ENCODE peak calls at places on chromosomes 2 and 18, in seven cellular contexts. B is NB4, A is OCI-LY7, K is BJ, Y is SK-N-SH, F is GM06990, D is breast epithelium. M is an unnamed sample.

GRCh38 chr2:9287400-9288059 is 80.9 kb downstream of the ASAP2 start:
- DNase-seq in B (peak; percentile 44), A (no peak), K (peak; percentile 97), Y (no peak), F (no peak), D (no peak), M (no peak)

GRCh38 chr2:177466337-177467195 is 74.0 kb downstream of the AGPS start:
- DNase-seq in B (no peak), A (no peak), K (no peak), Y (no peak), F (no peak), D (no peak), M (no peak)

GRCh38 chr18:67509711-67510110 is 6.8 kb downstream of the DSEL start:
- DNase-seq in B (no peak), A (no peak), K (peak; percentile 23), Y (peak; percentile 65), F (no peak), D (no peak), M (no peak)

GRCh38 chr2:172985139-172985874 is 90.3 kb upstream of the MAP3K20 start:
- DNase-seq in B (peak; percentile 27), A (no peak), K (no peak), Y (peak; percentile 3), F (no peak), D (no peak), M (no peak)

GRCh38 chr2:48341556-48342133 is 188.3 kb upstream of the STON1 start:
- DNase-seq in B (no peak), A (no peak), K (no peak), Y (no peak), F (no peak), D (no peak), M (no peak)

GRCh38 chr2:162202203-162202602 is 41.0 kb downstream of the FAP start:
- DNase-seq in B (no peak), A (no peak), K (no peak), Y (no peak), F (no peak), D (no peak), M (no peak)

GRCh38 chr18:79566841-79567370 is 112.7 kb upstream of the CTDP1 start:
- DNase-seq in B (peak; percentile 90), A (no peak), K (no peak), Y (no peak), F (no peak), D (peak; percentile 57), M (no peak)

GRCh38 chr2:241841181-241842066 is 17.3 kb downstream of the PDCD1 start:
- DNase-seq in B (peak; percentile 8), A (no peak), K (no peak), Y (no peak), F (no peak), D (no peak), M (no peak)

GRCh38 chr2:240685771-240686371 is 3.2 kb upstream of the AQP12B start:
- DNase-seq in B (peak; percentile 22), A (no peak), K (no peak), Y (peak; percentile 36), F (no peak), D (no peak), M (no peak)

GRCh38 chr2:24521975-24522639 is 31.1 kb downstream of the NCOA1 start:
- DNase-seq in B (no peak), A (no peak), K (no peak), Y (no peak), F (no peak), D (no peak), M (no peak)

GRCh38 chr2:36789181-36789804 is 92.8 kb downstream of the VIT start:
- DNase-seq in B (no peak), A (peak; percentile 10), K (no peak), Y (no peak), F (no peak), D (no peak), M (no peak)

GRCh38 chr2:68316091-68316490 is 3.7 kb downstream of the CNRIP1 start:
- DNase-seq in B (peak; percentile 27), A (peak; percentile 13), K (no peak), Y (no peak), F (no peak), D (no peak), M (no peak)

GRCh38 chr2:122875091-122875651 is 1119.7 kb downstream of the TSN start:
- DNase-seq in B (no peak), A (no peak), K (no peak), Y (no peak), F (no peak), D (no peak), M (no peak)

GRCh38 chr2:12803616-12804015 is 86.9 kb downstream of the TRIB2 start:
- DNase-seq in B (no peak), A (no peak), K (no peak), Y (peak; percentile 46), F (no peak), D (no peak), M (no peak)

GRCh38 chr2:223978451-223978850 is 21.2 kb downstream of the MRPL44 start:
- DNase-seq in B (peak; percentile 17), A (no peak), K (no peak), Y (no peak), F (no peak), D (no peak), M (no peak)

GRCh38 chr2:223976635-223977226 is 19.5 kb downstream of the MRPL44 start:
- DNase-seq in B (no peak), A (no peak), K (no peak), Y (no peak), F (no peak), D (no peak), M (no peak)

GRCh38 chr2:223980397-223980735 is 23.1 kb downstream of the MRPL44 start:
- DNase-seq in B (no peak), A (no peak), K (no peak), Y (no peak), F (no peak), D (no peak), M (no peak)

DNA sequence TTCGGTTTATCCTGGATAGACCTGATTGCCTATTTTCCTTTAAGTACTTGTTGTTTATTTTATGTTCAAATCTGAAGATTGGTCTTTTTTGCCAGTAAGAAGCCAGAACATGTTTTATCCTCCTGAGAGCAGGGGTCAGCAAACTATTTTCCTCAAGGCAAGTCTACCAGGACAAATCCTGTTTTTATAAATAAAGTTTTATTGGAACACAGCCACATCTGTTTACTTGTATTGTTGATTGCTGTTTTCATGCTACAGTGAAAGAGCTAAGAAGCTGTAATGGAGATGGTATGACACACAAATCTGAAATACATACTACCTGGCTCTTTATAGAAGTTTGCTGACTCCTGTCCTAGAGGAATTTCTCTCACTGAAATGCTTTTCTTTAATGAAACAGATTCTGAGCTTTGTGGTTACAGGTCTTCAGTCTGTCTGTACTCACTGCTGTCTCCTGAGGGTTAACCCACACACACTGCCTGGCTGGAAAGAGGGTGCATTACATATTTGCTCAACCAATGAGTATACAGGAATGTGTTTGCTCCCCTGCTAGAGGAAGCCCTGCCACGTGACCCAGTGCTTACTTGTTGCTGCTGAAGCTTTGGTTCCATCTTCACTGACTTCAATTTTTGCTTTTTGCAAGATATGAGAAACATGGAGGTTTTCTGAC is 22.6 kb downstream of the MRPL44 start:
- DNase-seq in B (no peak), A (no peak), K (no peak), Y (no peak), F (no peak), D (no peak), M (no peak)
- H3K4me3 ChIP-seq in B (no peak overlapping the region), A (no peak overlapping the region), K (no peak overlapping the region), Y (no peak overlapping the region), F (no peak overlapping the region), D (no peak overlapping the region), M (no peak overlapping the region)

DNA sequence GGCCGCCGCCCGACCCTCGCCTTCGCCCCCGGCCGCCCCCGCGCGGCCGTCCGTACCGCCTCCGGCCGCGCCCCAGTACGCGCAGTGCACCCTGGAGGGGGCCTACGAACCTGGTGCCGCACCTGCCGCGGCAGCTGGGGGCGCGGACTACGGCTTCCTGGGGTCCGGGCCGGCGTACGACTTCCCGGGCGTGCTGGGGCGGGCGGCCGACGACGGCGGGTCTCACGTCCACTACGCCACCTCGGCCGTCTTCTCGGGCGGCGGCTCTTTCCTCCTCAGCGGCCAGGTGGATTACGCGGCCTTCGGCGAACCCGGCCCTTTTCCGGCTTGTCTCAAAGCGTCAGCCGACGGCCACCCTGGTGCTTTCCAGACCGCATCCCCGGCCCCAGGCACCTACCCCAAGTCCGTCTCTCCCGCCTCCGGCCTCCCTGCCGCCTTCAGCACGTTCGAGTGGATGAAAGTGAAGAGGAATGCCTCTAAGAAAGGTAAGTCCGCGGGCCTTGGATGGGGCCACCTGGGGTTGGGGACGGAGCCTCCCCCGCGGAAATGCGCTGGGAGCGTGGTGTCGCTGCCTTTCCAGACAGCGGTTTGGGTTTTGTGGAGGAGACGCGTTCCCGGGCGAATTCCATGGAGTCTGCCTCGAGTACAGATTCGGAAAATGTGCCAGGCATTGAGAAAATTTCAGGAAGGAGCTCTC is 649 bp downstream of the HOXD1 start:
- DNase-seq in B (no peak), A (no peak), K (no peak), Y (no peak), F (no peak), D (no peak), M (no peak)
- H3K4me3 ChIP-seq in B (no peak overlapping the region), A (no peak overlapping the region), K (no peak overlapping the region), Y (peak overlapping the region; percentile 76), F (no peak overlapping the region), D (peak overlapping the region; percentile 51), M (peak overlapping the region; percentile 8)

GRCh38 chr18:62928316-62928715 is 213.0 kb downstream of the PHLPP1 start:
- DNase-seq in B (no peak), A (no peak), K (no peak), Y (no peak), F (no peak), D (no peak), M (no peak)

GRCh38 chr18:62919109-62919838 is 203.9 kb downstream of the PHLPP1 start:
- DNase-seq in B (no peak), A (no peak), K (no peak), Y (no peak), F (no peak), D (no peak), M (no peak)

GRCh38 chr18:62925031-62925688 is 209.8 kb downstream of the PHLPP1 start:
- DNase-seq in B (no peak), A (no peak), K (no peak), Y (no peak), F (no peak), D (no peak), M (no peak)
- H3K4me3 ChIP-seq in B (no peak overlapping the region), A (no peak overlapping the region), K (no peak overlapping the region), Y (no peak overlapping the region), F (no peak overlapping the region), D (no peak overlapping the region), M (no peak overlapping the region)

DNA sequence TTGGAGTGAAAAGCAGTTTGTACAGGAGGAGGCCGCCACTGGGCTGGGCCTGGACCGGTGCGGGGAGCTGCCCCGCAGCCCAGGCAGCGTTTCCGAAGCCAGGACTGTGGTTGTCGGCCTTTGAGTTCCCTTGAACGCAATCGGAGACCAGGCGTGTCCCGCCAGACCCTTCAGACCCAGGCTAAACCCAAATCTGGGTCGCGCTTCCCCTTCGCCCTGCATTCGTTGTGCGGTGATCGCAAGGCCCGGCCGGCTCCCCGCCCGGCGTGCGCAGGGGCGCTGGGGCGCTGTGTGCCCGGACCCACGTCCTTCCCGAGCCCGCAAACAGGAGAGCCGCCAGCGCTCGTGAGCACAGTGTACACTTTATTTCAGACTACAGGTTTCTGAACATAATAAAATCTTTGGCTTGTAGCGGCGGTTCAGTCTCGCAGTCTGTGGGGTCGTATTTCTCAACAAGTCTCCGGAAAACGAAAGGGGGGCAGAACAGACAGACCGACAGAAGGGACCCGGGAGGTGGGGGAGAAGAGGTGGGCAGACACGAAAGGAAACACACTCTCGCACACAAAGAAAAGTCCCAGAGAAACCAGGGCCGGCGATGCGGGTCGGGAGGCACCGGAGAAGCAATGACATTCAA is 5.5 kb downstream of the EN1 start:
- DNase-seq in B (no peak), A (no peak), K (no peak), Y (peak; percentile 48), F (no peak), D (no peak), M (no peak)
- H3K4me3 ChIP-seq in B (no peak overlapping the region), A (no peak overlapping the region), K (no peak overlapping the region), Y (no peak overlapping the region), F (no peak overlapping the region), D (peak overlapping the region; percentile 49), M (no peak overlapping the region)

M was measured in iPS DF 6.9.